ENCODE peak calls at places on chromosomes 11 and 22, in seven cellular contexts. S is CD8-positive, alpha-beta T cell; Q is uterus; V is brain microvascular endothelial cell; E is mammary epithelial cell; L is breast epithelium; W is heart right ventricle. P is an unnamed sample.

GRCh38 chr11:42179211-42179610 is 719.8 kb upstream of the LRRC4C start:
- DNase-seq in E (no peak), S (no peak), W (no peak), V (no peak), L (no peak), Q (no peak), P (no peak)

GRCh38 chr22:30694171-30694637 is 470 bp upstream of the OSBP2 start:
- DNase-seq in E (peak), L (peak), V (no peak), Q (peak), W (peak), S (peak), P (peak)

GRCh38 chr22:20027966-20028854 is 7.3 kb downstream of the TANGO2 start:
- DNase-seq in L (no peak), W (no peak), V (peak), Q (no peak), E (no peak), S (no peak), P (no peak)

GRCh38 chr22:45064313-45065268 is 54.8 kb upstream of the PHF21B start:
- DNase-seq in V (peak), S (no peak), E (peak), Q (no peak), L (no peak), W (no peak), P (no peak)

GRCh38 chr22:23219787-23220484 is 39.6 kb downstream of the BCR start:
- DNase-seq in Q (no peak), S (no peak), V (peak), L (no peak), W (no peak), E (peak), P (no peak)

GRCh38 chr11:12723410-12724297 is 49.4 kb downstream of the TEAD1 start:
- DNase-seq in Q (no peak), L (peak), S (no peak), V (peak), W (no peak), E (peak), P (no peak)

GRCh38 chr22:49406047-49406650 is 421.5 kb downstream of the BRD1 start:
- DNase-seq in Q (no peak), V (no peak), L (no peak), E (no peak), S (no peak), W (no peak), P (no peak)

GRCh38 chr22:42993651-42994275 is 21.2 kb downstream of the PACSIN2 start:
- DNase-seq in W (no peak), Q (no peak), V (no peak), E (no peak), S (no peak), L (no peak), P (no peak)

GRCh38 chr11:69562302-69562701 is 78.7 kb upstream of the CCND1 start:
- DNase-seq in V (no peak), E (no peak), S (no peak), Q (no peak), L (no peak), W (no peak), P (no peak)

GRCh38 chr11:12116425-12117032 is 6.1 kb downstream of the MICAL2 start:
- DNase-seq in V (no peak), S (no peak), E (no peak), Q (no peak), W (no peak), L (no peak), P (no peak)

GRCh38 chr11:993632-994167 is 42.8 kb downstream of the MUC6 start:
- DNase-seq in S (no peak), W (no peak), E (no peak), V (no peak), L (no peak), Q (no peak), P (no peak)

GRCh38 chr11:35302388-35302787 is 117.0 kb downstream of the SLC1A2 start:
- DNase-seq in V (no peak), Q (no peak), L (no peak), W (no peak), E (no peak), S (no peak), P (no peak)

GRCh38 chr11:122743949-122744876 is 88.7 kb downstream of the UBASH3B start:
- DNase-seq in L (peak), Q (no peak), E (no peak), W (no peak), S (peak), V (no peak), P (no peak)

GRCh38 chr11:67320011-67320410 is 16.7 kb downstream of the SSH3 start:
- DNase-seq in E (no peak), V (no peak), S (no peak), L (no peak), Q (no peak), W (no peak), P (no peak)

GRCh38 chr22:50320671-50321325 is 6.0 kb downstream of the DENND6B start:
- DNase-seq in E (no peak), Q (no peak), V (no peak), S (no peak), L (no peak), W (no peak), P (no peak)

GRCh38 chr11:638616-639323 is 1.7 kb downstream of the DRD4 start:
- DNase-seq in L (no peak), Q (no peak), S (no peak), V (peak), E (no peak), W (no peak), P (no peak)

GRCh38 chr11:130409618-130410388 is 18.6 kb downstream of the ADAMTS8 start:
- DNase-seq in S (no peak), V (no peak), W (no peak), L (no peak), Q (no peak), E (no peak), P (no peak)
- TF ChIP-seq CTCF in S (no peak), V (no peak), W (no peak), L (no peak), Q (no peak), E (no peak), P (no peak)

DNA sequence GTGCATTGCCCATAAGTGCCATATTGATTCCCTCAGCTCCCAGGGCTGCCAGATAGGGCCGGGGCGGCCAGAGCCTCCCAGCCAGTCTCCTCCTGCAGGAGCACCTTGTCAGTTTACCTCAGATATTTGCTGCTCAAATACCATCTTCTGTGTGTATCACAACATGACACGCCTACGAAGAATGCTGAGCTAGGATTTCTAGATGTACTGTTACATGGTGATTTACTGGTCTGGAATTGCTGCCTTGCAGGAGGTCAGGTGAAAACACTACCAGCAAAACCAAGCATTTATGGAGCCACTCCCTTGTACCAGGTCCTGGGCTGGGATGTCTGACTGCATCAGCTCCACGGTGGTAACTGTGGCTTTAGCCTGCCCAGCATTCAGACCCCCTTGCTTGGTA is 11.8 kb downstream of the MICAL3 start:
- DNase-seq in W (no peak), E (peak), Q (no peak), S (no peak), L (no peak), V (no peak), P (no peak)
- H3K27ac ChIP-seq in W (no peak), E (no peak), Q (no peak), S (no peak), L (no peak), V (no peak), P (no peak)

GRCh38 chr11:77039491-77040400 is 5.5 kb downstream of the B3GNT6 start:
- DNase-seq in W (peak), L (no peak), Q (no peak), S (no peak), V (peak), E (peak), P (peak)
- TF ChIP-seq CTCF in W (peak), L (no peak), Q (peak), S (no peak), V (peak), E (peak), P (peak)

GRCh38 chr22:29203456-29203855 is 2.2 kb upstream of the EMID1 start:
- DNase-seq in E (no peak), V (no peak), W (no peak), L (no peak), S (no peak), Q (no peak), P (no peak)

GRCh38 chr22:29202231-29203192 is 3.2 kb upstream of the EMID1 start:
- DNase-seq in W (peak), E (no peak), L (peak), Q (no peak), V (peak), S (no peak), P (peak)

GRCh38 chr22:29199702-29200400 is 5.8 kb upstream of the EMID1 start:
- DNase-seq in S (no peak), L (no peak), V (no peak), W (no peak), Q (no peak), E (no peak), P (no peak)

GRCh38 chr22:29201722-29202230 is 3.9 kb upstream of the EMID1 start:
- DNase-seq in L (no peak), S (no peak), W (no peak), Q (no peak), E (no peak), V (no peak), P (no peak)

DNA sequence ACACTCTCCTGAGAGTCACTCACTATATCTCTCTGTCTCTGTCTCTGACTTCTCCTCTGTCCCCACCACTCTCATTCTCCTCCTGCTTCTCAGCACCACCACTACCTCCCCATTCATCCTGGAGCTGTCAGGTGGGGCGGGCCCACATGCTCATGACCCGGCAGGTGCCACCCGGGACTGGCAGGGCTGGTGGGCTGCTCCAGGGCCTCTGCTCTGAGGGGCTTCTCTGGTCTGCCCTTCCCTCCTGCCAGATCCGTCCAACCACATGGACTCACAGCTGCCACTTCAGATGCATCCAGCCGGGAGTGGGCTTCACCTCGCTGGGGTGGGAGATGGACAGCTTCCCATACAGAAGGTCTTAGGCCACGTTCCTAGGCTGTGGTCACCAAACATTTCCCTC is 4.8 kb upstream of the EMID1 start:
- DNase-seq in Q (no peak), E (no peak), S (no peak), W (no peak), V (no peak), L (no peak), P (no peak)
- H3K27ac ChIP-seq in Q (no peak), E (no peak), S (no peak), W (no peak), V (no peak), L (no peak), P (no peak)

GRCh38 chr22:31973739-31974138 is 29.4 kb downstream of the YWHAH start:
- DNase-seq in L (no peak), E (no peak), W (peak), V (no peak), S (no peak), Q (no peak), P (peak)

GRCh38 chr22:31968022-31968421 is 23.7 kb downstream of the YWHAH start:
- DNase-seq in L (no peak), V (no peak), W (no peak), Q (no peak), E (no peak), S (no peak), P (no peak)

GRCh38 chr22:31972180-31972579 is 27.8 kb downstream of the YWHAH start:
- DNase-seq in Q (no peak), S (no peak), W (no peak), L (no peak), V (no peak), E (no peak), P (no peak)

GRCh38 chr22:31969789-31970489 is 25.6 kb downstream of the YWHAH start:
- DNase-seq in E (peak), Q (peak), L (peak), S (peak), W (peak), V (peak), P (peak)

GRCh38 chr22:31970490-31971444 is 26.4 kb downstream of the YWHAH start:
- DNase-seq in E (peak), V (peak), Q (peak), W (peak), L (peak), S (peak), P (peak)
- TF ChIP-seq CTCF in E (peak), V (peak), Q (peak), W (peak), L (peak), S (peak), P (peak)

DNA sequence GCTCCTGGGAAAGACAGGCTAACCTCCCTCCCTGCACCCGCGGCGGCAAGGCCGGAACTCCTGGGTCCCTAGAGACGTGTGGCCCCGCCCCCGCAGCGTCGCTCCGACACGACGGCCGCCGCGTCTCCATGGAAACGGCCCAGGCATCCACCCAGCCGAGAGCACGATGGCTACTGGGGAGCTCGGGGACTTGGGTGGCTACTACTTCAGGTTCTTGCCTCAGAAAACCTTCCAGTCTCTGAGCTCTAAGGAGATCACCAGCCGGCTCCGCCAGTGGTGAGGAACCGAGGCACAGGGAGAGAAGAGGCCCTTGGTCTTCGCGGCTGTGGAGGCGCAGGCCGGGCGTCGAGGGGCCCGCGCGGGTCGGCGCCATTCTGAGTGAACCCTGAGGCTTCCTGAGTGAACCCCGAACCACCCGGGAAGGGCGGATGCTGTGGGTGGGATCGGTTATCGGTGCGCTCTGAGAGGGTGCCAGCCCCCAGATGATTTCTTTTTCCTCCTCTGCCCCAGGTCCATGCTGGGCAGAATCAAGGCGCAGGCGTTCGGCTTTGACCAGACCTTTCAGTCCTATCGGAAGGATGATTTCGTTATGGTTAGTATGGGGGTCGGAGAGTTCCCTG is at the start of gene CFAP300:
- DNase-seq in E (peak), S (no peak), V (peak), Q (peak), L (peak), W (peak), P (peak)
- H3K27ac ChIP-seq in E (peak), S (no peak), V (peak), Q (peak), L (peak), W (peak), P (peak)

DNA sequence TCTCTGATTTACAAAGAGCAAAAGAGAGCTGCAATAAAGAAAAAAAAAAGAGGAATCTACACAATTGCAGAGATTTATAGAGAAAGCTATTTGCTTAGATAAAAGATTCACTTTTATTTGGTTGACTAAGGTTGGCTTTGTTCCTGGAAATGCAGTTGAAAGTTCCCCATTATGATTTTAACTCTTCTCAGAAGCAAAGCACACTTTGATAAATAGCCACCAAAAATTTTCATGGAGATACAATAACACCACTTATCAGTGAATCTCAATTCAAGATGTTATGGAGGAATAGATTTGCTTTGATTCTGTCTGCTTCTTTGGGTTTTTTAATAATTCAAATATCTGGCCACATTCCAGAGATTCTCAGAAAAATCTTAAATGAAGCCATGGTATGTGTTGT is 88.5 kb upstream of the ANO3 start:
- DNase-seq in V (no peak), Q (no peak), S (no peak), W (no peak), L (no peak), E (no peak), P (no peak)
- TF ChIP-seq CTCF in V (no peak), Q (no peak), S (no peak), W (no peak), L (no peak), E (no peak), P (no peak)

GRCh38 chr11:118789501-118790356 is 1.2 kb downstream of the DDX6 start:
- DNase-seq in S (peak), W (no peak), E (peak), V (peak), Q (no peak), L (no peak), P (no peak)

GRCh38 chr11:118786657-118787056 is 4.3 kb downstream of the DDX6 start:
- DNase-seq in L (no peak), E (no peak), W (no peak), S (no peak), V (no peak), Q (no peak), P (no peak)

GRCh38 chr11:118783724-118784495 is 7.1 kb downstream of the DDX6 start:
- DNase-seq in Q (no peak), L (no peak), E (no peak), V (no peak), S (no peak), W (peak), P (peak)

GRCh38 chr11:118790357-118791014 is 478 bp downstream of the DDX6 start:
- DNase-seq in E (peak), L (peak), V (peak), W (peak), S (peak), Q (peak), P (peak)

DNA sequence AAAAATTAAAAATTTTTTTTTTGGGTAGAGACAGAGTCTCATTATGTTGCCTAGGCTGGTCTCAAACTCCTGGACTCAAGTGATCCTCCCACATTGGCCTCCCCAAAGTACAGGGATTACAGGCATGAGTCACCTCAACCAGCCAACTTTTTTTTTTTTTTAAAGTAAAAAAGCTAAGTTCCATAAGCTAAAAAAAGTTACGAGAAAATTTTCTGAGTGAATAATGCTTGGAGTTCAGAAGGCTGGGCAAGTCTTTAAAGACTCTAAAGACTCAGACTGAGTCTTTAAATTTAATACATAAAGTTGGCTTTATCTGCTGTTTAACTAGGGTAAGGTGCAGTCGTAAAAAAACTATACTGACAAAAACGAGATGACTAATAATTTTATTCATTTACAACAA is 5.6 kb downstream of the DDX6 start:
- DNase-seq in Q (no peak), E (no peak), V (peak), W (no peak), L (no peak), S (no peak), P (no peak)
- H3K27ac ChIP-seq in Q (no peak), E (no peak), V (no peak), W (peak), L (no peak), S (no peak), P (no peak)

GRCh38 chr11:47552581-47553416 is at the start of gene CELF1:
- DNase-seq in S (peak), E (peak), Q (peak), L (peak), W (peak), V (peak), P (peak)
- TF ChIP-seq CTCF in S (peak), E (peak), Q (peak), L (no peak), W (peak), V (peak), P (peak)